ENCODE peak calls at places on chromosomes 6 and 20, in four cellular contexts. Z is memory B cell, S is GM13976, D is Calu3. J is an unnamed sample.

GRCh38 chr6:16840725-16841124 is 79.5 kb upstream of the ATXN1 start:
- DNase-seq in Z (no peak), D (no peak), S (peak), J (no peak)

GRCh38 chr6:107695061-107695715 is 128.9 kb downstream of the SCML4 start:
- DNase-seq in D (no peak), S (no peak), Z (no peak), J (no peak)

GRCh38 chr6:22826961-22827360 is 257.6 kb downstream of the HDGFL1 start:
- DNase-seq in S (no peak), D (peak), Z (no peak), J (no peak)

GRCh38 chr20:58040447-58041290 is 187.8 kb downstream of the ANKRD60 start:
- DNase-seq in Z (no peak), D (no peak), S (no peak), J (no peak)

GRCh38 chr6:111761783-111762312 is 111.4 kb downstream of the FYN start:
- DNase-seq in Z (peak), D (no peak), S (no peak), J (no peak)

GRCh38 chr6:5937516-5937915 is 69.2 kb downstream of the NRN1 start:
- DNase-seq in D (no peak), S (no peak), Z (no peak), J (peak)

GRCh38 chr6:154057098-154057497 is 18.1 kb downstream of the OPRM1 start:
- DNase-seq in S (no peak), Z (no peak), D (no peak), J (no peak)

GRCh38 chr20:41171736-41172295 is 34.5 kb downstream of the PLCG1 start:
- DNase-seq in Z (no peak), S (no peak), D (no peak), J (no peak)

GRCh38 chr20:20368414-20369352 is 779 bp downstream of the INSM1 start:
- DNase-seq in Z (no peak), D (no peak), S (peak), J (peak)

GRCh38 chr20:13571662-13572061 is 67.1 kb downstream of the TASP1 start:
- DNase-seq in D (no peak), Z (no peak), S (no peak), J (no peak)

GRCh38 chr20:58864346-58864745 is 11.8 kb downstream of the GNAS start:
- DNase-seq in D (peak), S (peak), Z (no peak), J (peak)

GRCh38 chr20:16607364-16608264 is 34.4 kb upstream of the KIF16B start:
- DNase-seq in Z (no peak), S (no peak), D (no peak), J (no peak)

GRCh38 chr20:62135573-62136266 is 7.5 kb downstream of the PSMA7 start:
- DNase-seq in D (no peak), S (no peak), Z (no peak), J (no peak)

GRCh38 chr6:158231551-158232444 is 63.6 kb downstream of the GTF2H5 start:
- DNase-seq in Z (peak), S (peak), D (peak), J (peak)

GRCh38 chr6:1420382-1420781 is 31.0 kb downstream of the FOXF2 start:
- DNase-seq in S (no peak), Z (no peak), D (no peak), J (no peak)

GRCh38 chr6:55528624-55529023 is 50.4 kb downstream of the HMGCLL1 start:
- DNase-seq in S (peak), D (peak), Z (no peak), J (peak)